ENCODE peak calls at places on chromosomes 12 and 14, in five cellular contexts. I is GM23338, H is sigmoid colon, A is mesendoderm, Y is stomach. M is an unnamed sample.
A peak's percentile ranks its signal among the peaks of the same experiment; 100 is the strongest.

GRCh38 chr12:71639341-71639760 is 24.3 kb downstream of the ZFC3H1 start:
- DNase-seq in H (no peak), A (peak; percentile 63), I (peak; percentile 37), Y (no peak), M (no peak)

GRCh38 chr12:86827409-86827808 is 571.2 kb upstream of the MGAT4C start:
- DNase-seq in A (no peak), I (no peak), H (no peak), Y (no peak), M (no peak)

GRCh38 chr12:95505039-95505438 is 31.1 kb downstream of the METAP2 start:
- DNase-seq in H (no peak), A (peak; percentile 16), Y (no peak), I (peak; percentile 14), M (no peak)

GRCh38 chr12:117724545-117724944 is 244.2 kb downstream of the KSR2 start:
- DNase-seq in A (no peak), Y (no peak), I (no peak), H (no peak), M (no peak)

GRCh38 chr12:62848418-62848817 is 86.5 kb downstream of the PPM1H start:
- DNase-seq in H (no peak), A (no peak), Y (no peak), I (no peak), M (no peak)

GRCh38 chr12:48183091-48183875 is at the start of gene CCDC184:
- DNase-seq in Y (peak; percentile 48), I (peak; percentile 95), A (peak; percentile 92), H (peak; percentile 78), M (peak; percentile 90)

GRCh38 chr12:66014818-66015217 is 115.7 kb downstream of the LLPH start:
- DNase-seq in Y (no peak), H (no peak), I (no peak), A (no peak), M (no peak)

GRCh38 chr14:88834883-88835431 is 10.5 kb downstream of the TTC8 start:
- DNase-seq in A (no peak), H (no peak), I (no peak), Y (no peak), M (no peak)

GRCh38 chr12:12748051-12748450 is 30.9 kb downstream of the CDKN1B start:
- DNase-seq in Y (no peak), H (no peak), A (no peak), I (no peak), M (no peak)

GRCh38 chr12:12745576-12746211 is 28.5 kb downstream of the CDKN1B start:
- DNase-seq in H (no peak), A (peak; percentile 77), I (no peak), Y (no peak), M (no peak)

GRCh38 chr12:12747281-12747680 is 30.1 kb downstream of the CDKN1B start:
- DNase-seq in H (no peak), Y (no peak), I (no peak), A (no peak), M (no peak)

GRCh38 chr12:12744556-12745305 is 27.6 kb downstream of the CDKN1B start:
- DNase-seq in H (no peak), I (no peak), Y (no peak), A (no peak), M (no peak)

DNA sequence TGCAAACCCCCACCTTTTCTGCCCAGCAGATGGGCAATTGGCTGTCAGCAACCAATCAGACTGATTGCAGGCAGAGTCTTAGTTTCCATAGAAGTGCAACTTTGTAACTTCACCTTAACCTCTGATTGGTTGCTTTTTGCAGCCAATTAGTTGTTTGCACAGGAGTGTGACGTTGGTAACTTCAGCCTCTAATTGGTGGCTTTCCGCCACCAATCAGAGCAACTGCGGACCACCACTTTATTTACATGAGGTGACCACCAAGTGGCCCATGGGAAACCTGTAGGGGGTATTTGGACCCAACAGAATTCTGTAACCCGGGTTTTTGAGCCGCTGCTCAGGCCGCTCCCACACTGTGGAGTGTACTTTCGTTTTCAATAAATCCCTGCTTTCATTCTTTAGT is 32.3 kb downstream of the CDKN1B start:
- DNase-seq in Y (no peak), I (peak; percentile 34), A (peak; percentile 28), H (no peak), M (no peak)
- H3K27ac ChIP-seq in Y (peak overlapping the region; percentile 40), I (no peak overlapping the region), A (no peak overlapping the region), H (no peak overlapping the region), M (no peak overlapping the region)

GRCh38 chr14:90508536-90509254 is 111.9 kb downstream of the CALM1 start:
- DNase-seq in I (no peak), Y (peak; percentile 85), H (no peak), A (no peak), M (no peak)

GRCh38 chr14:90511252-90511651 is 114.4 kb downstream of the CALM1 start:
- DNase-seq in A (no peak), H (no peak), Y (no peak), I (no peak), M (no peak)

GRCh38 chr14:90510208-90510607 is 113.4 kb downstream of the CALM1 start:
- DNase-seq in A (no peak), Y (peak; percentile 88), I (peak; percentile 57), H (peak; percentile 86), M (no peak)

GRCh38 chr14:90508073-90508472 is 111.2 kb downstream of the CALM1 start:
- DNase-seq in Y (no peak), H (no peak), A (no peak), I (no peak), M (no peak)

GRCh38 chr14:90509403-90509802 is 112.6 kb downstream of the CALM1 start:
- DNase-seq in Y (no peak), I (no peak), A (no peak), H (no peak), M (no peak)
- H3K4me3 ChIP-seq in Y (no peak overlapping the region), I (no peak overlapping the region), A (no peak overlapping the region), H (no peak overlapping the region), M (no peak overlapping the region)

GRCh38 chr12:120925740-120926563 is 21.8 kb upstream of the SPPL3 start:
- DNase-seq in A (peak; percentile 83), H (no peak), I (peak; percentile 59), Y (no peak), M (no peak)

GRCh38 chr12:120932058-120932457 is 27.9 kb upstream of the SPPL3 start:
- DNase-seq in Y (no peak), I (no peak), A (no peak), H (no peak), M (no peak)

GRCh38 chr12:120930032-120930431 is 25.9 kb upstream of the SPPL3 start:
- DNase-seq in A (no peak), Y (no peak), I (no peak), H (no peak), M (no peak)

GRCh38 chr12:120932956-120933526 is 28.9 kb upstream of the SPPL3 start:
- DNase-seq in Y (no peak), I (no peak), A (no peak), H (peak; percentile 28), M (no peak)

DNA sequence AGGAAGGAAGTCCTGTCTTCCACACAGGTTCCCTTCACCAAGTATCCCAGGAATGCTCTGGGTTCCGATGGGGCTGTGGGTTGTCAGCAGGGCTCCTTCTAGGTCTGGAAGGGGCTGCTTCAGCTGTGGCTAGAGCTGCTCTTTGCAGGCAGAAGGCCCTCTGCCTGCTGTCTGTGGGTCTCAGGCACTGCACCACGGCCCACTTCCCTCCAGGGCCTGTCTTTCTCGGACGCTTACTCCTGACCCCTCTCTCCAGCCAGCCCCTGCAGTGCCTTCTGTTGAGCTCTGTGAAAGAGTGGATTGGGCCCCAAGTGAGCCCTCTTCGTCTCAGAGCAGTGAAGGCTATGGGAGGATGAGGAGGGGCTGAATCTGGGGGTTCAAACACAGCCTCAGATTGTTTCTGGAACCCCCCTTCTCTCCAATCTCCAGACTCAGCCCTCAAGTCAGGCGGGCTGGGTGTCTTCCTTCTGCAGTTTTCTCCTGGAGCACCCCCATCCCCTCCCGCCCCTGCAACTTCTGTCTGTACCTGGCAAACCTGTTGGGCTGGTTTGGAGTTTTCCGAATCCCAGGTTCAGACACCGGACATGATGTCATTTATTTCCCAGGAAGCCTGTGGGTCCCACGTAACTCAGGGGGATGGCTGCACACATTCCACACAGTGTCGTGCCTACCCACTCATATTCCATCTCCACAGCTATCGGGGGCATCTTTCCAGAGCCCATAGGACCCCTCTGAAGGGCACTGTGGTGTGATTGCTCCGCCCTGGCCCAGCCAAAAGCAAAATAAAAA is 24.9 kb upstream of the SPPL3 start:
- DNase-seq in I (peak; percentile 80), A (peak; percentile 91), H (no peak), Y (peak; percentile 41), M (no peak)
- H3K27ac ChIP-seq in I (peak overlapping the region; percentile 97), A (peak overlapping the region; percentile 48), H (no peak overlapping the region), Y (no peak overlapping the region), M (no peak overlapping the region)

GRCh38 chr12:2385529-2385928 is 332.7 kb downstream of the CACNA1C start:
- DNase-seq in Y (no peak), I (no peak), A (no peak), H (no peak), M (no peak)

GRCh38 chr12:2383276-2384028 is 330.7 kb downstream of the CACNA1C start:
- DNase-seq in I (no peak), H (no peak), A (peak; percentile 85), Y (no peak), M (no peak)

GRCh38 chr12:2384029-2384386 is 331.2 kb downstream of the CACNA1C start:
- DNase-seq in A (no peak), I (no peak), Y (no peak), H (no peak), M (no peak)

GRCh38 chr12:2386566-2386965 is 333.8 kb downstream of the CACNA1C start:
- DNase-seq in A (no peak), Y (no peak), H (no peak), I (no peak), M (no peak)

DNA sequence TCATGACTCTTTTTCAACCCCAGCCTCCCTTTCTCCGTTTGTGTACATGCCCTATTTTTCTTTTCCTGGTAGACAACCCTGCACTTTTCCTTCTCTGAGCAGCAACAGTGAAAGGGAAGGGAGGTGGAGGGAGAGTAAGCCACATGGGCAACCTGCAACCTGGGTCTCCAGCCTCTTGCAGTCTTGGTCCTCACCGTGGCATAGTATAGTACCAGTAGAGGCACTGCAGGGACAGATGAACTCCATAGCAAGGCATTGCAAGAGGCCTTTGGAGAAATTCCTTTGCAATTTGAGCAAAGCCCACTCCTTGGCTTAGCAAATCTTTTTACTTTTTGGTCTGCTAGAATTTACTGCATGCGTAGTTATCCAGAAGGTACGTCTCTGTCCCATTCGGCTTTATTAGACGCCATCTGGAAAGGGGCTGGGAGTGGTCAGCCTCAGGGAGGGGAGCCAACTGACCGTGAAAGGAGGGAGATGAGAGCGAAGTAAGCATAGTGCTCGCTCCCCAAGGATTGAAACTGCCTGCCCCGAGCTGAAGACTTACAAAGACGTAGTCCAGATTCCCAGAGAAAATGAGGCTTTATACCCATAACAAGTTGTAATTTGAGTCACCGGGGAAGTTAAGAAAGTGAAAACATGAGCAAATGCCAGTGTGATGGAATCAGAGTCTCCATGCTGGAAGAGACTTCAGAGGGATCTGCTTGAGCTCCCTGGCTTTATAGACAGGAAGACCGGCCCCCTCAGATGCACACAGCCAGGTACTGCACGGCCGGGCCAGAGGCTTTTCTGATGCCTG is 331.9 kb downstream of the CACNA1C start:
- DNase-seq in A (peak; percentile 42), H (no peak), I (no peak), Y (no peak), M (no peak)
- H3K4me3 ChIP-seq in A (no peak overlapping the region), H (no peak overlapping the region), I (no peak overlapping the region), Y (peak overlapping the region; percentile 22), M (no peak overlapping the region)

DNA sequence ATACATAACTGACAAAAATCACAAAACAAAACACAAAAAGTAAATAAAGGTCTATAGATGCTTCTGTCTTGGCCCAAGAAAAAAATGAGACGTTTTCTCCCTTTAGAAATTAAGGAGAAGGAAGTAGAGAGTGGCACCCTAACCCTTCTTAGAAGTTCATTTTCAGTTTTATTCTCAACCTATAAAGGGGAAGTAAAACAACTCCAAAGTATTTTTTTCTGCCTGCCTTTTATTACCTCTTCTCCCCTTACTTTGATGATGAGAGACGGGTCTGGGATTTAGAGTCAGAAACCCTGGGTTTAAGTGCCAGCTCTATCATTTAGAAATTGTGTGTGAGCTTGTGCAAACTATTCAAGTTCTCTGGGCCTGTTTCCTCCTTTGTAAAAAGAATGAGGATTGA is 2.8 kb downstream of the PRIM1 start:
- DNase-seq in H (no peak), I (no peak), A (no peak), Y (no peak), M (no peak)
- H3K27ac ChIP-seq in H (no peak overlapping the region), I (peak overlapping the region; percentile 26), A (no peak overlapping the region), Y (no peak overlapping the region), M (no peak overlapping the region)

GRCh38 chr14:53955671-53956426 is 776 bp downstream of the BMP4 start:
- DNase-seq in H (peak; percentile 93), I (peak; percentile 79), Y (peak; percentile 70), A (peak; percentile 71), M (peak; percentile 2)
- H3K4me3 ChIP-seq in H (peak overlapping the region; percentile 49), I (peak overlapping the region; percentile 91), Y (peak overlapping the region; percentile 63), A (peak overlapping the region; percentile 91), M (no peak overlapping the region)

M was measured in A673.